ENCODE peak calls at places on chromosomes 6 and 20, in eight cellular contexts. J, R, G, Q, V, K, A and Z are unnamed samples.
A peak's percentile ranks its signal among the peaks of the same experiment; 100 is the strongest.

GRCh38 chr6:133888931-133889556 is at the start of gene TCF21:
- DNase-seq in J (no peak), R (peak; percentile 79), G (peak; percentile 82), Q (peak; percentile 25), V (no peak), K (no peak), A (no peak), Z (no peak)

GRCh38 chr6:29824144-29824543 is 3.5 kb upstream of the HLA-G start:
- DNase-seq in J (peak; percentile 19), R (no peak), G (no peak), Q (no peak), V (no peak), K (no peak), A (no peak), Z (no peak)

GRCh38 chr6:43286995-43287716 is 10.9 kb upstream of the SLC22A7 start:
- DNase-seq in J (peak; percentile 83), R (no peak), G (no peak), Q (no peak), V (no peak), K (no peak), A (no peak), Z (no peak)

GRCh38 chr20:40286991-40287531 is 402.0 kb downstream of the MAFB start:
- DNase-seq in J (no peak), R (no peak), G (peak; percentile 49), Q (peak; percentile 24), V (no peak), K (no peak), A (no peak), Z (no peak)

GRCh38 chr6:90294989-90295853 is 1.4 kb downstream of the BACH2 start:
- DNase-seq in J (peak; percentile 14), R (no peak), G (peak; percentile 16), Q (peak; percentile 22), V (no peak), K (no peak), A (no peak), Z (no peak)

GRCh38 chr20:3572151-3572550 is 91.0 kb downstream of the GFRA4 start:
- DNase-seq in J (no peak), R (no peak), G (peak; percentile 12), Q (no peak), V (no peak), K (no peak), A (no peak), Z (no peak)

GRCh38 chr6:85482206-85483040 is 32.5 kb downstream of the NT5E start:
- DNase-seq in J (no peak), R (no peak), G (peak; percentile 54), Q (no peak), V (no peak), K (no peak), A (no peak), Z (peak; percentile 31)

GRCh38 chr20:35173576-35174192 is 1.8 kb downstream of the PROCR start:
- DNase-seq in J (no peak), R (no peak), G (no peak), Q (no peak), V (no peak), K (no peak), A (no peak), Z (no peak)

GRCh38 chr6:10175330-10175729 is 239.5 kb downstream of the TFAP2A start:
- DNase-seq in J (no peak), R (no peak), G (no peak), Q (no peak), V (no peak), K (no peak), A (no peak), Z (no peak)

GRCh38 chr6:154226461-154226860 is 130.1 kb downstream of the IPCEF1 start:
- DNase-seq in J (no peak), R (no peak), G (no peak), Q (no peak), V (no peak), K (no peak), A (no peak), Z (no peak)

GRCh38 chr6:21264288-21264818 is 329.2 kb upstream of the SOX4 start:
- DNase-seq in J (peak; percentile 17), R (no peak), G (no peak), Q (no peak), V (peak; percentile 88), K (no peak), A (no peak), Z (no peak)

GRCh38 chr6:63927538-63927937 is 291.9 kb downstream of the PHF3 start:
- DNase-seq in J (no peak), R (no peak), G (no peak), Q (no peak), V (no peak), K (no peak), A (no peak), Z (no peak)

GRCh38 chr20:46399401-46399800 is 7.0 kb downstream of the ELMO2 start:
- DNase-seq in J (no peak), R (no peak), G (no peak), Q (no peak), V (peak; percentile 45), K (no peak), A (no peak), Z (no peak)

GRCh38 chr6:6591778-6592388 is 3.4 kb downstream of the LY86 start:
- DNase-seq in J (peak; percentile 98), R (peak; percentile 60), G (no peak), Q (peak; percentile 46), V (no peak), K (no peak), A (no peak), Z (no peak)

GRCh38 chr6:153024401-153025017 is 22.0 kb upstream of the MTRF1L start:
- DNase-seq in J (peak; percentile 72), R (no peak), G (peak; percentile 67), Q (peak; percentile 32), V (peak; percentile 36), K (peak; percentile 39), A (no peak), Z (peak; percentile 60)

GRCh38 chr6:12137480-12137879 is 125.4 kb downstream of the HIVEP1 start:
- DNase-seq in J (peak; percentile 12), R (peak; percentile 81), G (peak; percentile 90), Q (peak; percentile 58), V (no peak), K (no peak), A (no peak), Z (peak; percentile 77)

GRCh38 chr6:158781692-158782373 is 37.3 kb downstream of the EZR start:
- DNase-seq in J (no peak), R (no peak), G (no peak), Q (no peak), V (no peak), K (no peak), A (no peak), Z (no peak)